ENCODE peak calls at places on chromosomes 12 and 14, in six cellular contexts. One of them, this sample, is unnamed.

GRCh38 chr14:24806061-24806678 is 172.2 kb upstream of the GZMB start:
- DNase-seq in retina: peak; percentile 61
- DNase-seq in HuH-7: peak; percentile 46
- DNase-seq in ACHN: peak; percentile 40
- DNase-seq in stimulated activated CD8-positive, alpha-beta memory T cell treated with anti-CD3 and anti-CD28 coated beads, Interleukin-2, amount 100 ng/mL, for 1 hour: no peak
- DNase-seq in GF-D8: peak; percentile 16
- DNase-seq in this sample: peak; percentile 66

GRCh38 chr14:66662374-66662773 is 154.4 kb downstream of the GPHN start:
- DNase-seq in retina: no peak
- DNase-seq in HuH-7: no peak
- DNase-seq in ACHN: peak; percentile 6
- DNase-seq in stimulated activated CD8-positive, alpha-beta memory T cell treated with anti-CD3 and anti-CD28 coated beads, Interleukin-2, amount 100 ng/mL, for 1 hour: no peak
- DNase-seq in GF-D8: no peak
- DNase-seq in this sample: peak; percentile 25

GRCh38 chr12:42421844-42422779 is 96.1 kb downstream of the PPHLN1 start:
- DNase-seq in retina: no peak
- DNase-seq in HuH-7: no peak
- DNase-seq in ACHN: no peak
- DNase-seq in stimulated activated CD8-positive, alpha-beta memory T cell treated with anti-CD3 and anti-CD28 coated beads, Interleukin-2, amount 100 ng/mL, for 1 hour: no peak
- DNase-seq in GF-D8: peak; percentile 8
- DNase-seq in this sample: no peak

GRCh38 chr14:91373591-91374245 is 43.9 kb downstream of the CCDC88C start:
- DNase-seq in retina: no peak
- DNase-seq in HuH-7: no peak
- DNase-seq in ACHN: no peak
- DNase-seq in stimulated activated CD8-positive, alpha-beta memory T cell treated with anti-CD3 and anti-CD28 coated beads, Interleukin-2, amount 100 ng/mL, for 1 hour: no peak
- DNase-seq in GF-D8: no peak
- DNase-seq in this sample: peak; percentile 60

GRCh38 chr14:22887990-22888378 is 5.0 kb downstream of the REM2 start:
- DNase-seq in retina: peak; percentile 39
- DNase-seq in HuH-7: no peak
- DNase-seq in ACHN: no peak
- DNase-seq in stimulated activated CD8-positive, alpha-beta memory T cell treated with anti-CD3 and anti-CD28 coated beads, Interleukin-2, amount 100 ng/mL, for 1 hour: no peak
- DNase-seq in GF-D8: no peak
- DNase-seq in this sample: no peak

GRCh38 chr14:88868558-88869159 is 44.2 kb downstream of the TTC8 start:
- DNase-seq in retina: no peak
- DNase-seq in HuH-7: no peak
- DNase-seq in ACHN: peak; percentile 20
- DNase-seq in stimulated activated CD8-positive, alpha-beta memory T cell treated with anti-CD3 and anti-CD28 coated beads, Interleukin-2, amount 100 ng/mL, for 1 hour: no peak
- DNase-seq in GF-D8: peak; percentile 3
- DNase-seq in this sample: peak; percentile 21

GRCh38 chr12:95351745-95352144 is 122.2 kb upstream of the METAP2 start:
- DNase-seq in retina: no peak
- DNase-seq in HuH-7: no peak
- DNase-seq in ACHN: no peak
- DNase-seq in stimulated activated CD8-positive, alpha-beta memory T cell treated with anti-CD3 and anti-CD28 coated beads, Interleukin-2, amount 100 ng/mL, for 1 hour: no peak
- DNase-seq in GF-D8: no peak
- DNase-seq in this sample: no peak

GRCh38 chr12:62873116-62873825 is 61.7 kb downstream of the PPM1H start:
- DNase-seq in retina: no peak
- DNase-seq in HuH-7: no peak
- DNase-seq in ACHN: no peak
- DNase-seq in stimulated activated CD8-positive, alpha-beta memory T cell treated with anti-CD3 and anti-CD28 coated beads, Interleukin-2, amount 100 ng/mL, for 1 hour: no peak
- DNase-seq in GF-D8: no peak
- DNase-seq in this sample: no peak

GRCh38 chr12:112170376-112170775 is 45.0 kb downstream of the TRAFD1 start:
- DNase-seq in retina: no peak
- DNase-seq in HuH-7: peak; percentile 80
- DNase-seq in ACHN: peak; percentile 28
- DNase-seq in stimulated activated CD8-positive, alpha-beta memory T cell treated with anti-CD3 and anti-CD28 coated beads, Interleukin-2, amount 100 ng/mL, for 1 hour: no peak
- DNase-seq in GF-D8: no peak
- DNase-seq in this sample: peak; percentile 40

GRCh38 chr12:38157274-38157932 is 159.2 kb upstream of the ALG10B start:
- DNase-seq in retina: no peak
- DNase-seq in HuH-7: no peak
- DNase-seq in ACHN: no peak
- DNase-seq in stimulated activated CD8-positive, alpha-beta memory T cell treated with anti-CD3 and anti-CD28 coated beads, Interleukin-2, amount 100 ng/mL, for 1 hour: no peak
- DNase-seq in GF-D8: no peak
- DNase-seq in this sample: no peak

GRCh38 chr12:130966443-130967030 is 12.8 kb downstream of the ADGRD1 start:
- DNase-seq in retina: no peak
- DNase-seq in HuH-7: no peak
- DNase-seq in ACHN: no peak
- DNase-seq in stimulated activated CD8-positive, alpha-beta memory T cell treated with anti-CD3 and anti-CD28 coated beads, Interleukin-2, amount 100 ng/mL, for 1 hour: no peak
- DNase-seq in GF-D8: no peak
- DNase-seq in this sample: no peak

GRCh38 chr14:104885031-104885972 is 20.2 kb downstream of the CEP170B start:
- DNase-seq in retina: no peak
- DNase-seq in HuH-7: no peak
- DNase-seq in ACHN: no peak
- DNase-seq in stimulated activated CD8-positive, alpha-beta memory T cell treated with anti-CD3 and anti-CD28 coated beads, Interleukin-2, amount 100 ng/mL, for 1 hour: no peak
- DNase-seq in GF-D8: no peak
- DNase-seq in this sample: no peak

GRCh38 chr12:88181881-88182280 is 39.8 kb downstream of the TMTC3 start:
- DNase-seq in retina: no peak
- DNase-seq in HuH-7: no peak
- DNase-seq in ACHN: no peak
- DNase-seq in stimulated activated CD8-positive, alpha-beta memory T cell treated with anti-CD3 and anti-CD28 coated beads, Interleukin-2, amount 100 ng/mL, for 1 hour: no peak
- DNase-seq in GF-D8: no peak
- DNase-seq in this sample: no peak

GRCh38 chr14:100606687-100607610 is 19.7 kb upstream of the BEGAIN start:
- DNase-seq in retina: no peak
- DNase-seq in HuH-7: no peak
- DNase-seq in ACHN: no peak
- DNase-seq in stimulated activated CD8-positive, alpha-beta memory T cell treated with anti-CD3 and anti-CD28 coated beads, Interleukin-2, amount 100 ng/mL, for 1 hour: no peak
- DNase-seq in GF-D8: no peak
- DNase-seq in this sample: no peak

GRCh38 chr14:56881181-56881580 is 70.9 kb upstream of the OTX2 start:
- DNase-seq in retina: no peak
- DNase-seq in HuH-7: no peak
- DNase-seq in ACHN: no peak
- DNase-seq in stimulated activated CD8-positive, alpha-beta memory T cell treated with anti-CD3 and anti-CD28 coated beads, Interleukin-2, amount 100 ng/mL, for 1 hour: no peak
- DNase-seq in GF-D8: no peak
- DNase-seq in this sample: no peak

GRCh38 chr12:29743072-29743471 is 40.7 kb downstream of the TMTC1 start:
- DNase-seq in retina: no peak
- DNase-seq in HuH-7: no peak
- DNase-seq in ACHN: no peak
- DNase-seq in stimulated activated CD8-positive, alpha-beta memory T cell treated with anti-CD3 and anti-CD28 coated beads, Interleukin-2, amount 100 ng/mL, for 1 hour: no peak
- DNase-seq in GF-D8: no peak
- DNase-seq in this sample: no peak

GRCh38 chr12:128784030-128784770 is 39.6 kb downstream of the SLC15A4 start:
- DNase-seq in retina: no peak
- DNase-seq in HuH-7: no peak
- DNase-seq in ACHN: peak; percentile 56
- DNase-seq in stimulated activated CD8-positive, alpha-beta memory T cell treated with anti-CD3 and anti-CD28 coated beads, Interleukin-2, amount 100 ng/mL, for 1 hour: no peak
- DNase-seq in GF-D8: no peak
- DNase-seq in this sample: no peak

GRCh38 chr12:131276501-131277185 is 322.9 kb downstream of the ADGRD1 start:
- DNase-seq in retina: no peak
- DNase-seq in HuH-7: no peak
- DNase-seq in ACHN: no peak
- DNase-seq in stimulated activated CD8-positive, alpha-beta memory T cell treated with anti-CD3 and anti-CD28 coated beads, Interleukin-2, amount 100 ng/mL, for 1 hour: no peak
- DNase-seq in GF-D8: no peak
- DNase-seq in this sample: no peak

GRCh38 chr12:129901256-129901655 is 2.6 kb downstream of the TMEM132D start:
- DNase-seq in retina: no peak
- DNase-seq in HuH-7: no peak
- DNase-seq in ACHN: no peak
- DNase-seq in stimulated activated CD8-positive, alpha-beta memory T cell treated with anti-CD3 and anti-CD28 coated beads, Interleukin-2, amount 100 ng/mL, for 1 hour: no peak
- DNase-seq in GF-D8: no peak
- DNase-seq in this sample: no peak

GRCh38 chr12:66087365-66087943 is 43.1 kb downstream of the LLPH start:
- DNase-seq in retina: peak; percentile 70
- DNase-seq in HuH-7: peak; percentile 39
- DNase-seq in ACHN: peak; percentile 82
- DNase-seq in stimulated activated CD8-positive, alpha-beta memory T cell treated with anti-CD3 and anti-CD28 coated beads, Interleukin-2, amount 100 ng/mL, for 1 hour: peak; percentile 11
- DNase-seq in GF-D8: no peak
- DNase-seq in this sample: peak; percentile 88

GRCh38 chr14:31128601-31129526 is 78.7 kb downstream of the HECTD1 start:
- DNase-seq in retina: no peak
- DNase-seq in HuH-7: no peak
- DNase-seq in ACHN: no peak
- DNase-seq in stimulated activated CD8-positive, alpha-beta memory T cell treated with anti-CD3 and anti-CD28 coated beads, Interleukin-2, amount 100 ng/mL, for 1 hour: no peak
- DNase-seq in GF-D8: no peak
- DNase-seq in this sample: no peak

GRCh38 chr12:67572492-67572891 is 76.1 kb upstream of the DYRK2 start:
- DNase-seq in retina: no peak
- DNase-seq in HuH-7: no peak
- DNase-seq in ACHN: no peak
- DNase-seq in stimulated activated CD8-positive, alpha-beta memory T cell treated with anti-CD3 and anti-CD28 coated beads, Interleukin-2, amount 100 ng/mL, for 1 hour: no peak
- DNase-seq in GF-D8: no peak
- DNase-seq in this sample: no peak

GRCh38 chr12:127559349-127560040 is 707.5 kb upstream of the TMEM132C start:
- DNase-seq in retina: no peak
- DNase-seq in HuH-7: peak; percentile 5
- DNase-seq in ACHN: peak; percentile 96
- DNase-seq in stimulated activated CD8-positive, alpha-beta memory T cell treated with anti-CD3 and anti-CD28 coated beads, Interleukin-2, amount 100 ng/mL, for 1 hour: no peak
- DNase-seq in GF-D8: no peak
- DNase-seq in this sample: peak; percentile 66

GRCh38 chr14:22221508-22221907 is 367.5 kb downstream of the DAD1 start:
- DNase-seq in retina: no peak
- DNase-seq in HuH-7: peak; percentile 14
- DNase-seq in ACHN: peak; percentile 31
- DNase-seq in stimulated activated CD8-positive, alpha-beta memory T cell treated with anti-CD3 and anti-CD28 coated beads, Interleukin-2, amount 100 ng/mL, for 1 hour: no peak
- DNase-seq in GF-D8: no peak
- DNase-seq in this sample: peak; percentile 56

GRCh38 chr14:36509056-36509917 is 10.7 kb downstream of the NKX2-1 start:
- DNase-seq in retina: peak; percentile 54
- DNase-seq in HuH-7: no peak
- DNase-seq in ACHN: no peak
- DNase-seq in stimulated activated CD8-positive, alpha-beta memory T cell treated with anti-CD3 and anti-CD28 coated beads, Interleukin-2, amount 100 ng/mL, for 1 hour: no peak
- DNase-seq in GF-D8: no peak
- DNase-seq in this sample: no peak

GRCh38 chr12:6363330-6364036 is 11.9 kb downstream of the SCNN1A start:
- DNase-seq in retina: peak; percentile 66
- DNase-seq in HuH-7: peak; percentile 94
- DNase-seq in ACHN: peak; percentile 84
- DNase-seq in stimulated activated CD8-positive, alpha-beta memory T cell treated with anti-CD3 and anti-CD28 coated beads, Interleukin-2, amount 100 ng/mL, for 1 hour: peak; percentile 58
- DNase-seq in GF-D8: peak; percentile 57
- DNase-seq in this sample: peak; percentile 70

GRCh38 chr12:108172033-108172432 is 42.9 kb downstream of the WSCD2 start:
- DNase-seq in retina: no peak
- DNase-seq in HuH-7: no peak
- DNase-seq in ACHN: no peak
- DNase-seq in stimulated activated CD8-positive, alpha-beta memory T cell treated with anti-CD3 and anti-CD28 coated beads, Interleukin-2, amount 100 ng/mL, for 1 hour: no peak
- DNase-seq in GF-D8: no peak
- DNase-seq in this sample: no peak

GRCh38 chr12:121805800-121806555 is 2.2 kb downstream of the SETD1B start:
- DNase-seq in retina: peak; percentile 49
- DNase-seq in HuH-7: no peak
- DNase-seq in ACHN: no peak
- DNase-seq in stimulated activated CD8-positive, alpha-beta memory T cell treated with anti-CD3 and anti-CD28 coated beads, Interleukin-2, amount 100 ng/mL, for 1 hour: no peak
- DNase-seq in GF-D8: no peak
- DNase-seq in this sample: no peak

GRCh38 chr12:73186272-73186671 is 914.1 kb downstream of the TRHDE start:
- DNase-seq in retina: no peak
- DNase-seq in HuH-7: no peak
- DNase-seq in ACHN: no peak
- DNase-seq in stimulated activated CD8-positive, alpha-beta memory T cell treated with anti-CD3 and anti-CD28 coated beads, Interleukin-2, amount 100 ng/mL, for 1 hour: no peak
- DNase-seq in GF-D8: no peak
- DNase-seq in this sample: no peak

GRCh38 chr14:92551066-92551841 is 37.7 kb downstream of the RIN3 start:
- DNase-seq in retina: no peak
- DNase-seq in HuH-7: no peak
- DNase-seq in ACHN: no peak
- DNase-seq in stimulated activated CD8-positive, alpha-beta memory T cell treated with anti-CD3 and anti-CD28 coated beads, Interleukin-2, amount 100 ng/mL, for 1 hour: no peak
- DNase-seq in GF-D8: no peak
- DNase-seq in this sample: no peak

GRCh38 chr14:58772814-58773620 is 135.3 kb downstream of the DACT1 start:
- DNase-seq in retina: peak; percentile 32
- DNase-seq in HuH-7: no peak
- DNase-seq in ACHN: no peak
- DNase-seq in stimulated activated CD8-positive, alpha-beta memory T cell treated with anti-CD3 and anti-CD28 coated beads, Interleukin-2, amount 100 ng/mL, for 1 hour: no peak
- DNase-seq in GF-D8: no peak
- DNase-seq in this sample: no peak

GRCh38 chr12:26135571-26135970 is 10.7 kb upstream of the BHLHE41 start:
- DNase-seq in retina: no peak
- DNase-seq in HuH-7: no peak
- DNase-seq in ACHN: no peak
- DNase-seq in stimulated activated CD8-positive, alpha-beta memory T cell treated with anti-CD3 and anti-CD28 coated beads, Interleukin-2, amount 100 ng/mL, for 1 hour: no peak
- DNase-seq in GF-D8: no peak
- DNase-seq in this sample: no peak

GRCh38 chr12:6554168-6554989 is 1.5 kb downstream of the IFFO1 start:
- DNase-seq in retina: peak; percentile 86
- DNase-seq in HuH-7: peak; percentile 93
- DNase-seq in ACHN: peak; percentile 78
- DNase-seq in stimulated activated CD8-positive, alpha-beta memory T cell treated with anti-CD3 and anti-CD28 coated beads, Interleukin-2, amount 100 ng/mL, for 1 hour: peak; percentile 48
- DNase-seq in GF-D8: peak; percentile 59
- DNase-seq in this sample: peak; percentile 87

GRCh38 chr14:66495214-66496098 is 9.3 kb downstream of the CCDC196 start:
- DNase-seq in retina: peak; percentile 55
- DNase-seq in HuH-7: peak; percentile 16
- DNase-seq in ACHN: peak; percentile 80
- DNase-seq in stimulated activated CD8-positive, alpha-beta memory T cell treated with anti-CD3 and anti-CD28 coated beads, Interleukin-2, amount 100 ng/mL, for 1 hour: no peak
- DNase-seq in GF-D8: peak; percentile 29
- DNase-seq in this sample: peak; percentile 71